ENCODE peak calls at places on chromosomes 1 and 21, in five cellular contexts. Q, M, E, X and F are unnamed samples.

GRCh38 chr1:162069334-162070093 is at the start of gene NOS1AP:
- DNase-seq in X (peak), E (peak), Q (peak), M (peak), F (no peak)

GRCh38 chr1:19045898-19046889 is 89.7 kb upstream of the IFFO2 start:
- DNase-seq in X (no peak), Q (no peak), M (no peak), E (no peak), F (no peak)

GRCh38 chr21:38979271-38980196 is 173.8 kb downstream of the ETS2 start:
- DNase-seq in X (peak), M (no peak), Q (no peak), E (peak), F (no peak)

GRCh38 chr1:26772687-26773086 is 15.1 kb upstream of the PIGV start:
- DNase-seq in E (peak), X (peak), M (no peak), Q (no peak), F (peak)

GRCh38 chr1:172654535-172654934 is 4.4 kb upstream of the FASLG start:
- DNase-seq in M (no peak), Q (no peak), X (peak), E (peak), F (peak)

GRCh38 chr1:180181996-180182675 is 27.5 kb downstream of the QSOX1 start:
- DNase-seq in M (no peak), E (no peak), X (no peak), Q (no peak), F (no peak)

GRCh38 chr1:45493116-45493697 is 2.2 kb upstream of the TESK2 start:
- DNase-seq in M (peak), X (peak), E (peak), Q (no peak), F (peak)

GRCh38 chr1:178379807-178380206 is 117.0 kb downstream of the CLEC20A start:
- DNase-seq in E (no peak), M (no peak), X (no peak), Q (no peak), F (no peak)

GRCh38 chr21:45420061-45420521 is 15.1 kb downstream of the COL18A1 start:
- DNase-seq in Q (no peak), X (no peak), M (peak), E (no peak), F (no peak)

GRCh38 chr1:46757256-46757955 is 38.5 kb upstream of the EFCAB14 start:
- DNase-seq in M (peak), Q (no peak), E (no peak), X (no peak), F (peak)

GRCh38 chr1:48777219-48777895 is 666 bp upstream of the BEND5 start:
- DNase-seq in E (no peak), X (no peak), M (peak), Q (no peak), F (no peak)

GRCh38 chr1:109392788-109393580 is 4.7 kb downstream of the SORT1 start:
- DNase-seq in X (peak), Q (peak), M (peak), E (no peak), F (no peak)

GRCh38 chr1:148333875-148334338 is 149.2 kb downstream of the PPIAL4G start:
- DNase-seq in X (no peak), Q (no peak), E (no peak), M (no peak), F (no peak)

GRCh38 chr21:45152265-45152746 is 77.9 kb downstream of the ADARB1 start:
- DNase-seq in E (no peak), X (no peak), Q (no peak), M (peak), F (no peak)

GRCh38 chr1:31679091-31679490 is 24.7 kb downstream of the COL16A1 start:
- DNase-seq in M (no peak), X (peak), E (no peak), Q (no peak), F (no peak)

GRCh38 chr1:60090662-60091061 is 17.1 kb upstream of the C1orf87 start:
- DNase-seq in Q (no peak), X (no peak), M (no peak), E (no peak), F (no peak)

GRCh38 chr21:40120944-40121575 is 253.8 kb downstream of the PCP4 start:
- DNase-seq in Q (no peak), X (peak), E (peak), M (no peak), F (no peak)

GRCh38 chr21:17128132-17128531 is 384.7 kb upstream of the CXADR start:
- DNase-seq in X (no peak), M (no peak), Q (no peak), E (no peak), F (no peak)

GRCh38 chr1:156936191-156936590 is 15.8 kb downstream of the LRRC71 start:
- DNase-seq in E (no peak), M (no peak), Q (no peak), X (no peak), F (no peak)

GRCh38 chr1:180953291-180953747 is 40.6 kb downstream of the KIAA1614 start:
- DNase-seq in X (no peak), E (no peak), M (peak), Q (peak), F (no peak)

GRCh38 chr1:52633291-52633754 is 355 bp downstream of the SHISAL2A start:
- DNase-seq in Q (no peak), E (no peak), M (no peak), X (peak), F (no peak)

GRCh38 chr1:105137543-105138444 is 1388.1 kb downstream of the AMY1C start:
- DNase-seq in X (no peak), Q (no peak), M (no peak), E (no peak), F (no peak)

GRCh38 chr1:51919684-51920083 is 41.2 kb upstream of the NRDC start:
- DNase-seq in E (no peak), X (no peak), Q (no peak), M (no peak), F (no peak)

GRCh38 chr1:89261926-89262540 is 10.6 kb downstream of the GBP5 start:
- DNase-seq in M (no peak), E (no peak), Q (peak), X (no peak), F (no peak)

GRCh38 chr1:207962716-207963428 is 51.9 kb upstream of the CD34 start:
- DNase-seq in Q (peak), X (peak), E (peak), M (peak), F (peak)

GRCh38 chr1:119587328-119587727 is 60.7 kb downstream of the ZNF697 start:
- DNase-seq in X (peak), Q (no peak), M (no peak), E (no peak), F (no peak)

GRCh38 chr1:215475719-215476525 is 91.2 kb upstream of the KCTD3 start:
- DNase-seq in M (no peak), Q (no peak), X (peak), E (peak), F (peak)

GRCh38 chr1:2086446-2087082 is 36.4 kb downstream of the PRKCZ start:
- DNase-seq in Q (no peak), E (no peak), X (no peak), M (no peak), F (no peak)

GRCh38 chr1:153588482-153588881 is 22.8 kb upstream of the S100A2 start:
- DNase-seq in E (no peak), X (no peak), Q (no peak), M (no peak), F (no peak)

GRCh38 chr21:45887788-45888187 is 93.8 kb upstream of the COL6A1 start:
- DNase-seq in X (no peak), E (no peak), Q (peak), M (no peak), F (no peak)

GRCh38 chr1:182604128-182604834 is at the start of gene RGS16:
- DNase-seq in M (peak), Q (peak), X (peak), E (peak), F (peak)

GRCh38 chr1:111199881-111200801 is at the start of gene DENND2D:
- DNase-seq in M (peak), E (no peak), X (no peak), Q (no peak), F (no peak)

GRCh38 chr1:4396571-4396970 is 257.8 kb upstream of the AJAP1 start:
- DNase-seq in E (no peak), Q (no peak), M (no peak), X (no peak), F (no peak)

GRCh38 chr1:162951553-162952315 is 90.8 kb upstream of the CCDC190 start:
- DNase-seq in M (no peak), X (peak), Q (no peak), E (peak), F (peak)

GRCh38 chr1:21563971-21564370 is 54.7 kb downstream of the ALPL start:
- DNase-seq in Q (peak), M (no peak), X (no peak), E (no peak), F (no peak)

DNA sequence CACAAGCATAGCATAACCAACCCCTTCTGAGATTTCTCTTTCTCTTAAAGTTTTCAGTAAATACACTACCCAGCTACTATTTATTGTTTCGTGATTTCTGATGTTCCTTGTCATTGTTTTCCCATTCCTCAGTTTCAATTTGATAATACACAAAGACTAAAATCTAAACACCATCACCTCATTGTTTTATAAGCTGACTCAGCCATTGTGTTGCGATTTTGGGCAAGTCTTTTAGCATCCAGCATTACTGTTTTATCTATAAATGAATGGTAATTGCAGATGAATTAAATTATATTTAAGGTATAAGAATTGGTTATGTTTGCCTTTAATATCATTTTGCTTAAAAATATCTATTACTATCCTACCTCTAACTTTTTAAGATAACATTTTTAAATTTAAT is 1308.5 kb downstream of the PLA2G4A start:
- DNase-seq in Q (no peak), X (no peak), M (no peak), E (no peak), F (no peak)
- H3K4me3 ChIP-seq in Q (no peak), X (no peak), M (no peak), E (no peak), F (no peak)

DNA sequence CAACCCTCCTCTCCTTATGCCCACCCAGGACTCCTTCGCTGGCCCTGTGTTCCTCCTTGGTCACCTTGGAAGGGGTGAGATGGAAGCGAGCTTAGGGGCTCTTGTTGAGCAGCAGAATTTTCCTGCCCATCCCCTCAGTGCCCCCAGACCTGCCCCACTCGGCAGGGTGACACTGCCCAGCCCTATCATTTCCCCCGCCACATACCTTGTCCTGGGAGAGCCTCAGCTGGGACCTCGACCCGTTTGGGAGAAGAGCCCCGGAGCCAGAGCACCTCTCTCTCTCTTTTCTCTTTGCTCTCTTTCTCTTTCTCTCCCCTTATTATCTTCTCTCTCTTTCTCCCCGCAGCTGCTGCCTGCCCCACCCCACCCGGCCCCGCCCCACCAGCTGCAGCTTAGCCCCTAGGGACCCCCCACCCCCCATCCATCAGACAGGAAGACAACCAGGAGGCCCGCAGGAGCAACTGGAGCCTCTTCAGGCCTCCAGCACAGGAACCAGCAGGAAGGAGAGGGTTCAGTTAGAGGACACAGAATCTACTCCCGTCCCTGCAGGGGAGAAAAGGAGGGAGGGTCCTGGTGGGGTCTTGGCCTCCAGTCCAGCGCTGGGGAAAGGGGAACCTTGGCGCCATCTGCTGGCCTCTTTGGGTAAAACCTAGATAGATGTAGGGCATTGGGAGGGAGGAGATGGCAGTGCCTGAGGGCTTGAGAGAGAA is 1.6 kb upstream of the FNDC5 start:
- DNase-seq in E (peak), X (peak), M (peak), Q (peak), F (peak)
- TF ChIP-seq CTCF in E (peak), X (peak), M (no peak), Q (peak), F (peak)

DNA sequence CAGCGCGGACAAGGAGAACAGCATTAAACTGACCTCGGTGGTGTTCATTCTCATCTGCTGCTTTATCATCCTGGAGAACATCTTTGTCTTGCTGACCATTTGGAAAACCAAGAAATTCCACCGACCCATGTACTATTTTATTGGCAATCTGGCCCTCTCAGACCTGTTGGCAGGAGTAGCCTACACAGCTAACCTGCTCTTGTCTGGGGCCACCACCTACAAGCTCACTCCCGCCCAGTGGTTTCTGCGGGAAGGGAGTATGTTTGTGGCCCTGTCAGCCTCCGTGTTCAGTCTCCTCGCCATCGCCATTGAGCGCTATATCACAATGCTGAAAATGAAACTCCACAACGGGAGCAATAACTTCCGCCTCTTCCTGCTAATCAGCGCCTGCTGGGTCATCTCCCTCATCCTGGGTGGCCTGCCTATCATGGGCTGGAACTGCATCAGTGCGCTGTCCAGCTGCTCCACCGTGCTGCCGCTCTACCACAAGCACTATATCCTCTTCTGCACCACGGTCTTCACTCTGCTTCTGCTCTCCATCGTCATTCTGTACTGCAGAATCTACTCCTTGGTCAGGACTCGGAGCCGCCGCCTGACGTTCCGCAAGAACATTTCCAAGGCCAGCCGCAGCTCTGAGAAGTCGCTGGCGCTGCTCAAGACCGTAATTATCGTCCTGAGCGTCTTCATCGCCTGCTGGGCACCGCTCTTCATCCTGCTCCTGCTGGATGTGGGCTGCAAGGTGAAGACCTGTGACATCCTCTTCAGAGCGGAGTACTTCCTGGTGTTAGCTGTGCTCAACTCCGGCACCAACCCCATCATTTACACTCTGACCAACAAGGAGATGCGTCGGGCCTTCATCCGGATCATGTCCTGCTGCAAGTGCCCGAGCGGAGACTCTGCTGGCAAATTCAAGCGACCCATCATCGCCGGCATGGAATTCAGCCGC is 2.5 kb downstream of the S1PR1 start:
- DNase-seq in X (no peak), M (no peak), Q (no peak), E (no peak), F (no peak)
- H3K4me3 ChIP-seq in X (no peak), M (peak), Q (peak), E (no peak), F (no peak)

DNA sequence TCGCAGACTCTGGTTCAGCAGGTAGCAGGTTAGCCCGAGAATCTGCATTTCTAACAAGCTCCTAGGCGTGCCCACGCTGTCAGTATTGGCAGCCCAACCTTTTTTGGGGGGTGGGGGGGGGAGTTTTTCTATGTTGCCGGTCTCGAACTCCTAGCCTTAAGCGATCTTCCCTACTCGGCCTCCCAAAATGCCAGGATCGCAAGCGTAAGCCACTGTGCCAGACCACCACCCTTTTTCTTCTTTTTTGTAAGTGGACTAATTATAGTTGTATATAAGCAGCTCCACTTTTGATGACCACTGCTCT is 480 bp upstream of the MIS18A start:
- DNase-seq in X (no peak), E (no peak), Q (no peak), M (no peak), F (no peak)
- TF ChIP-seq CTCF in X (no peak), E (no peak), Q (no peak), M (no peak), F (no peak)

GRCh38 chr1:23720256-23720995 is 22.8 kb upstream of the ELOA start:
- DNase-seq in X (peak), Q (no peak), M (no peak), E (no peak), F (no peak)

GRCh38 chr1:23722652-23723051 is 20.6 kb upstream of the ELOA start:
- DNase-seq in Q (no peak), M (no peak), E (no peak), X (no peak), F (no peak)

GRCh38 chr1:23719162-23719820 is 24.0 kb upstream of the ELOA start:
- DNase-seq in Q (peak), E (peak), X (peak), M (peak), F (no peak)

DNA sequence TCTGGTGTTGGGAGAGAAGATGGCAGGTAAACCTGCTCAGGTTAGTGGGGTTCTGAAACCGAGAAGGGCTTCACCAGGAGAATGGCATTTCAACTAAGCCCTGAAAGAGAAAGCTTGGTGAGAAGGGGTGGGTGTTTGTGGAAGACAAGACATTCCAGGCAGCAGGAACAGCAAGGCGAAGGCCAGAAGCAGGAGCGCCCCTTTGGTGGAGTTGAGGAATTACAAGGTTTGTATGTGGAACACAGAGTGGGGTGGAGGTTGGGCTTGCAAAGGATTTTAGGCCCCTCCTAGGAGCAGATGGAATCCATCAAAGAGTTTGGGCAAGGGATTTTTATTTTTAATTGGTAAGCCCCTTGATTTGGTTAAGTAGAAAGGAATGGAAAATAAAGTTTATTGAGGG is 24.8 kb upstream of the ELOA start:
- DNase-seq in Q (no peak), X (peak), E (peak), M (no peak), F (peak)
- H3K4me3 ChIP-seq in Q (no peak), X (no peak), E (no peak), M (no peak), F (no peak)

GRCh38 chr1:230600111-230601000 is 41.9 kb upstream of the COG2 start:
- DNase-seq in X (no peak), M (no peak), E (no peak), Q (no peak), F (no peak)
- TF ChIP-seq CTCF in X (no peak), M (no peak), E (no peak), Q (no peak), F (no peak)

GRCh38 chr1:202618387-202619022 is 91.7 kb downstream of the SYT2 start:
- DNase-seq in E (peak), M (no peak), X (peak), Q (peak), F (peak)

GRCh38 chr1:202613571-202613970 is 96.7 kb downstream of the SYT2 start:
- DNase-seq in X (no peak), E (no peak), Q (peak), M (no peak), F (no peak)

GRCh38 chr1:202619528-202619927 is 90.7 kb downstream of the SYT2 start:
- DNase-seq in Q (no peak), M (no peak), E (no peak), X (no peak), F (no peak)

GRCh38 chr1:202616355-202616910 is 93.8 kb downstream of the SYT2 start:
- DNase-seq in Q (peak), E (no peak), M (no peak), X (no peak), F (no peak)

DNA sequence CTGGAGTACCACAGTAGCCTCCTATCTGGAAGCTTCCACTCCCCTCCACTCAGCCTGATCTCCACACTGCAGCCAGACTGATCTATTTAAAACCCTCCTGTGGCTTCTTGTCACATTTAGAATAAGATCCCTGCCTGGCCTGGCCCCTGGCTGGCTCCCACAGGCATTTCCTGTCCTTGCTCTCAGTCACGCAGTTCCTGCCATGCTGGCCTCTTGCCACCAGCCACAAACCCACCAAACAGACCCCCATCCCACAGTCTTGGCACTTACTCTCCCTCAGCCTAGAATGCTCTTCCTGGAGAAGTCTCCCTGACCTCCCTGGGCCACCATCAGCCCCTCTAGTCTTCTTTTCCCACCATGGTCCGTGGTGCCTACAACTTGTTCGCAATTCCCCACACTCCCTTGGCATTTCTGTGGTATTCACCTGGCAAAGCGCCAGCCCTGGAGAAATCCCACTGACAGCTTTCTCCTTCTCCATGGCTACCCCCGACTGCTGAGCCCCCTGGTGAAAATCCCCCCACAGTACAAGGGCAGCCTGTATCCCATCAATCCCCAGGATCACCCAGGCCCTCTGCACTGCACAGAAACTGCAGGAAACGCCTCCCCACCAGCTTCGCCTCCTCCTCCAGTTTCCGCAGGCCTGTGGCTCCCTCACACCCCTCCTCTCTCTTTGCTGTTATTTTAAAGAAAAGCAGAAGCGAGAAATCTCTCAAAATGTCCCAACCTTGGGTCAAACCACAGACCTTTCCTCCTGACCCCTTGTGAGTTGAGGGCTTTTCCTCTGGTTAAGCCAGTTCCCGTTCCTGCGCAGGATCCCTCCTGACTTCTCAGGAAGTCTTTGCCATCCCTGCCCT is 94.5 kb downstream of the SYT2 start:
- DNase-seq in Q (peak), E (no peak), X (peak), M (no peak), F (peak)
- H3K4me3 ChIP-seq in Q (no peak), E (no peak), X (no peak), M (no peak), F (no peak)